ENCODE peak calls at places on chromosome 1, in four cellular contexts. One of them, this sample, is unnamed.

GRCh38 chr1:57424231-57425027 is 569 bp upstream of the DAB1 start:
- DNase-seq in GM12878: no peak
- DNase-seq in HepG2: peak
- DNase-seq in H1: peak
- DNase-seq in this sample: peak

GRCh38 chr1:27257155-27257554 is 22.7 kb downstream of the WDTC1 start:
- DNase-seq in GM12878: no peak
- DNase-seq in HepG2: no peak
- DNase-seq in H1: no peak
- DNase-seq in this sample: no peak

GRCh38 chr1:160726498-160727391 is 12.3 kb upstream of the SLAMF7 start:
- DNase-seq in GM12878: no peak
- DNase-seq in HepG2: peak
- DNase-seq in H1: peak
- DNase-seq in this sample: peak

GRCh38 chr1:47875831-47876586 is 121.2 kb downstream of the TRABD2B start:
- DNase-seq in GM12878: peak
- DNase-seq in HepG2: peak
- DNase-seq in H1: no peak
- DNase-seq in this sample: no peak

GRCh38 chr1:226596531-226597165 is 48.1 kb downstream of the STUM start:
- DNase-seq in GM12878: no peak
- DNase-seq in HepG2: no peak
- DNase-seq in H1: no peak
- DNase-seq in this sample: no peak

GRCh38 chr1:161196521-161197451 is 2.1 kb downstream of the ADAMTS4 start:
- DNase-seq in GM12878: no peak
- DNase-seq in HepG2: no peak
- DNase-seq in H1: no peak
- DNase-seq in this sample: no peak

GRCh38 chr1:243708210-243708609 is 141.8 kb downstream of the AKT3 start:
- DNase-seq in GM12878: no peak
- DNase-seq in HepG2: no peak
- DNase-seq in H1: no peak
- DNase-seq in this sample: no peak

GRCh38 chr1:26706315-26706714 is 10.5 kb downstream of the ARID1A start:
- DNase-seq in GM12878: no peak
- DNase-seq in HepG2: peak
- DNase-seq in H1: no peak
- DNase-seq in this sample: no peak

GRCh38 chr1:58358311-58358710 is 188.2 kb downstream of the OMA1 start:
- DNase-seq in GM12878: no peak
- DNase-seq in HepG2: peak
- DNase-seq in H1: no peak
- DNase-seq in this sample: no peak

GRCh38 chr1:156993426-156994147 is 52.0 kb downstream of the ARHGEF11 start:
- DNase-seq in GM12878: no peak
- DNase-seq in HepG2: no peak
- DNase-seq in H1: no peak
- DNase-seq in this sample: no peak

GRCh38 chr1:39625009-39625408 is 14.4 kb downstream of the HEYL start:
- DNase-seq in GM12878: no peak
- DNase-seq in HepG2: no peak
- DNase-seq in H1: no peak
- DNase-seq in this sample: no peak

GRCh38 chr1:169003864-169004516 is 102.5 kb upstream of the ATP1B1 start:
- DNase-seq in GM12878: no peak
- DNase-seq in HepG2: no peak
- DNase-seq in H1: no peak
- DNase-seq in this sample: no peak

GRCh38 chr1:41158147-41158875 is 83.8 kb downstream of the SCMH1 start:
- DNase-seq in GM12878: no peak
- DNase-seq in HepG2: no peak
- DNase-seq in H1: no peak
- DNase-seq in this sample: no peak

GRCh38 chr1:196856053-196856452 is 31.8 kb upstream of the CFHR4 start:
- DNase-seq in GM12878: no peak
- DNase-seq in HepG2: no peak
- DNase-seq in H1: no peak
- DNase-seq in this sample: no peak

GRCh38 chr1:195934839-195935557 is 673.2 kb downstream of the KCNT2 start:
- DNase-seq in GM12878: no peak
- DNase-seq in HepG2: no peak
- DNase-seq in H1: no peak
- DNase-seq in this sample: no peak

GRCh38 chr1:59971464-59971911 is 44.9 kb upstream of the CYP2J2 start:
- DNase-seq in GM12878: no peak
- DNase-seq in HepG2: peak
- DNase-seq in H1: peak
- DNase-seq in this sample: peak

GRCh38 chr1:110687244-110687643 is 12.5 kb upstream of the KCNA3 start:
- DNase-seq in GM12878: no peak
- DNase-seq in HepG2: no peak
- DNase-seq in H1: no peak
- DNase-seq in this sample: no peak
- TF ChIP-seq SUZ12 in GM12878: no peak
- TF ChIP-seq SUZ12 in HepG2: no peak
- TF ChIP-seq SUZ12 in H1: no peak
- TF ChIP-seq SUZ12 in this sample: no peak

GRCh38 chr1:236388332-236388731 is 5.8 kb upstream of the EDARADD start:
- DNase-seq in GM12878: no peak
- DNase-seq in HepG2: no peak
- DNase-seq in H1: no peak
- DNase-seq in this sample: no peak
- TF ChIP-seq SP1 in GM12878: no peak
- TF ChIP-seq SP1 in HepG2: no peak
- TF ChIP-seq SP1 in H1: no peak
- TF ChIP-seq SP1 in this sample: no peak

DNA sequence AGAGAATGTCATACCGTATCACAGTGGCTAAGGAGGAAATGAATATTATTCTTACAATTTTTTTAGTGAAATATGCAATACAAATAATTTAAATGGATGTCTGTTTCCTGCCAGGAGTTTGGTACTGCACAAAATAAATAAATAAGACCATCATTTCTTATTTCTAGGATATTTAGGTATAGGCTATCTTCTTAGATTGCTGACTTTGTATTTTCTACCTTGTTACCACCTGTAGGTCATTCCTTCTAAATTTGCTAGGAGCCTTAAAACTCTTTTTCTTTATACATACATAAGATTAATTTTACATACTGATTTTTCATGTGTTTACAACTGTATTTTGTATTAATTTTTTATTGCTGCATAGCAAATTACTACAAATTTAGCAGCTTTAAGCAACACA is 113.6 kb downstream of the NEK7 start:
- DNase-seq in GM12878: no peak
- DNase-seq in HepG2: no peak
- DNase-seq in H1: no peak
- DNase-seq in this sample: no peak
- TF ChIP-seq SUZ12 in GM12878: no peak
- TF ChIP-seq SUZ12 in HepG2: no peak
- TF ChIP-seq SUZ12 in H1: no peak
- TF ChIP-seq SUZ12 in this sample: no peak

DNA sequence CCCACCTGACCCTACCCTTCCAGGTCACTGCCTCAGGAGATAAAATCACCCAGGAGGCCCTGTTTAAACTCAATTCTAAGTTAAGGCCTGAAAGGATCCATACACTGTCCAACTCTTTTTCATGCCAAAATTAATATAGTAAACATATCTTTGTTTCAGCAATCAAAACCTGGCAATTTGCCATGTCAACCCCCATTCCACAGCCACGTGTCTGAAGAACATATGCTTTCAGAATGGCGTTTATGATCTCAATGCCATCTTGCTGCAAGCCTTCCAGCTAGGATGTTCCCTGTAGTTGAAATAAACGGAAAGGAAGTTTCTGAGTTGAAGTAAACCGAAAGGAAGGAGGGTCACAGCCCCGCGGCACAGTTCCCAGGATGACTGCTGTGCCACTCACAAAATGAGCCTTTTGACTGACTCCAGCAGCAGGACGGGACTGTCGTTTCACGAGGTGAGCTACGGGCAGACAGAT is 472.0 kb downstream of the SMYD3 start:
- DNase-seq in GM12878: no peak
- DNase-seq in HepG2: no peak
- DNase-seq in H1: no peak
- DNase-seq in this sample: no peak
- TF ChIP-seq SP1 in GM12878: no peak
- TF ChIP-seq SP1 in HepG2: no peak
- TF ChIP-seq SP1 in H1: no peak
- TF ChIP-seq SP1 in this sample: no peak

DNA sequence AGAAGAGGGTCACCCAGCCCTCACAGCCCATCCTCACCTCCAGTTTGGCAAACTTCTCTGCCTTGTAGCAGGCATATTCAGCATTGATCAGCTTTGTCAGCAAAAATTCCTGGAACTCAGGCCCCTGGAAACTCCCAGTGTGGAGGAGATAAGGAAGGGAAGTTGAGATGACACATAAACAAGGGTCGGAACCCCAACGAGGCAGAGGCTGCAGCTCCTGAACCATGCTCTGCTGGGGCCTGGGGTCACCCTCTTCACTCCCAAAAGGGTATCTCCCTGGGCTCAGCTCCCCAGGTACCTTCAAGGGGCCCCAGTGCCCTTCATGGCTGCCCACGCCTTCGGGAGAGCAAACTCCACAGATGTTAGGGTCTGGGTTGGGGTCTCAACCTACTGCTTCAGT is 60.3 kb downstream of the RAP1GAP start:
- DNase-seq in GM12878: no peak
- DNase-seq in HepG2: no peak
- DNase-seq in H1: no peak
- DNase-seq in this sample: no peak
- TF ChIP-seq SUZ12 in GM12878: no peak
- TF ChIP-seq SUZ12 in HepG2: no peak
- TF ChIP-seq SUZ12 in H1: no peak
- TF ChIP-seq SUZ12 in this sample: no peak

GRCh38 chr1:230256896-230257295 is 169.2 kb downstream of the PGBD5 start:
- DNase-seq in GM12878: no peak
- DNase-seq in HepG2: no peak
- DNase-seq in H1: no peak
- DNase-seq in this sample: no peak
- TF ChIP-seq SP1 in GM12878: no peak
- TF ChIP-seq SP1 in HepG2: no peak
- TF ChIP-seq SP1 in H1: no peak
- TF ChIP-seq SP1 in this sample: no peak

This sample was measured in HEK293T.